ENCODE peak calls at places on chromosomes 2 and 18, in four cellular contexts. K, P, N and W are unnamed samples.

GRCh38 chr2:30410217-30410616 is 36.8 kb upstream of the LCLAT1 start:
- DNase-seq in K (no peak), N (no peak), P (no peak), W (peak)

GRCh38 chr2:230307485-230307884 is 19.5 kb upstream of the SP140L start:
- DNase-seq in K (no peak), P (no peak), N (no peak), W (no peak)

GRCh38 chr2:227115761-227116160 is 48.2 kb downstream of the COL4A4 start:
- DNase-seq in P (no peak), K (no peak), N (no peak), W (no peak)

GRCh38 chr2:133255363-133255762 is 312.9 kb downstream of the NCKAP5 start:
- DNase-seq in P (no peak), N (no peak), K (no peak), W (no peak)

GRCh38 chr2:10224734-10225133 is 78.0 kb upstream of the HPCAL1 start:
- DNase-seq in K (no peak), P (peak), N (no peak), W (no peak)

GRCh38 chr2:240379089-240379636 is 56.3 kb upstream of the GPC1 start:
- DNase-seq in P (no peak), N (no peak), K (no peak), W (no peak)

GRCh38 chr2:221546505-221547225 is 25.4 kb downstream of the EPHA4 start:
- DNase-seq in P (no peak), K (no peak), N (peak), W (no peak)

GRCh38 chr2:23270810-23271209 is 114.2 kb upstream of the KLHL29 start:
- DNase-seq in N (no peak), K (no peak), P (no peak), W (no peak)

GRCh38 chr2:59932341-59932740 is 621.1 kb downstream of the BCL11A start:
- DNase-seq in K (no peak), P (no peak), N (no peak), W (no peak)

GRCh38 chr2:230209422-230210051 is 10.2 kb downstream of the SP110 start:
- DNase-seq in P (no peak), K (no peak), N (no peak), W (no peak)

GRCh38 chr2:174485763-174486613 is 841 bp downstream of the GPR155 start:
- DNase-seq in K (no peak), P (no peak), N (no peak), W (no peak)

GRCh38 chr2:40363631-40364030 is 88.3 kb downstream of the SLC8A1 start:
- DNase-seq in P (no peak), N (no peak), K (peak), W (no peak)

GRCh38 chr2:70771446-70771845 is 3.4 kb upstream of the ADD2 start:
- DNase-seq in K (no peak), N (no peak), P (no peak), W (no peak)

GRCh38 chr2:124762388-124762787 is 737.3 kb downstream of the CNTNAP5 start:
- DNase-seq in K (no peak), P (no peak), N (no peak), W (no peak)

GRCh38 chr2:88448248-88448647 is 4.2 kb downstream of the FOXI3 start:
- DNase-seq in P (no peak), N (no peak), K (no peak), W (no peak)

GRCh38 chr2:192017844-192018243 is 171.0 kb upstream of the CAVIN2 start:
- DNase-seq in N (no peak), K (no peak), P (no peak), W (no peak)

GRCh38 chr2:38460313-38460712 is 83.2 kb upstream of the ATL2 start:
- DNase-seq in N (no peak), K (no peak), P (no peak), W (no peak)

GRCh38 chr2:237723613-237724012 is 75.0 kb upstream of the RBM44 start:
- DNase-seq in K (no peak), P (no peak), N (no peak), W (no peak)

GRCh38 chr2:170098626-170099312 is 79.2 kb upstream of the MYO3B start:
- DNase-seq in K (no peak), P (no peak), N (no peak), W (no peak)

GRCh38 chr2:102337012-102337411 is 18.6 kb upstream of the IL18R1 start:
- DNase-seq in N (no peak), P (no peak), K (no peak), W (no peak)

GRCh38 chr2:217325810-217326209 is 465.9 kb upstream of the TNP1 start:
- DNase-seq in K (no peak), N (no peak), P (no peak), W (no peak)

GRCh38 chr2:50694798-50695197 is 337.1 kb downstream of the NRXN1 start:
- DNase-seq in P (no peak), K (no peak), N (no peak), W (no peak)

GRCh38 chr18:30106356-30106755 is 936.2 kb downstream of the DSC3 start:
- DNase-seq in K (peak), N (no peak), P (no peak), W (no peak)

GRCh38 chr2:15773846-15774245 is 166.5 kb upstream of the MYCN start:
- DNase-seq in K (no peak), N (no peak), P (no peak), W (no peak)

GRCh38 chr2:71100195-71100964 is 29.6 kb downstream of the MCEE start:
- DNase-seq in P (peak), N (peak), K (peak), W (no peak)

GRCh38 chr2:44389895-44390294 is 28.1 kb downstream of the CAMKMT start:
- DNase-seq in N (no peak), P (no peak), K (no peak), W (no peak)
- TF ChIP-seq CTCF in N (peak), P (peak), K (peak), W (no peak)

DNA sequence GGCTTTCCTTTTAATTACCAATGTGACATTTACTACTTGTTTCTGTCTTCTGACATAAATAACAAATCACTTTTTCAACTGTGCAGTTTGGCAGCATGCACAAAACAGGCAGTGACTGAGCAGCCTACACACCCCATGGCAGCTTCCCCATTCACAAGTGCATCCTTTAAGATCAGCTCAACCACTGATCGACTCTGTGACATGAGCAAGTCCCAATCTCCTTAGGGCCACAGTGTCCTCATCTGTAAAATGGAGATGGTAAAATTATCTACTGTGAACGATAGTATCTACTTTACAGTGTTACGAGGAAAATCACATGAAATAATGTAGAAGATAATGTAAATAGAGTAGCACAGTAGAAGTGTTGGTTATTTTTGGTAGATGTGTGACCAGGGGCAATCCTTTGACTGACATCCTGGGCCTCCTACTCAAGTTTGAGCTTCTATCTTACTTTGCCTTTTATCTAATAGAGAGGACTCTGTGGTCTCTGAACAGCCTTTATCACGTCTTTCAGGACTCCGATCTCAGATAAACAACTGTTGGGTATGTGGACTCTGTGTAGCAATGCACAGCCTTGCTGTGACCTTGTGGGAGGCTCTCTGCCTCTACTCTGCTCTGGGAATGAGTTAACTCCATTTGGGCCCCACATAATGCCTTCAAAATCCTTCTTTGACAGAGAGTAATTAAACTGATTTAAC is 120.6 kb downstream of the PIGN start:
- DNase-seq in N (no peak), K (no peak), P (no peak), W (no peak)
- TF ChIP-seq CTCF in N (no peak), K (no peak), P (no peak), W (no peak)

DNA sequence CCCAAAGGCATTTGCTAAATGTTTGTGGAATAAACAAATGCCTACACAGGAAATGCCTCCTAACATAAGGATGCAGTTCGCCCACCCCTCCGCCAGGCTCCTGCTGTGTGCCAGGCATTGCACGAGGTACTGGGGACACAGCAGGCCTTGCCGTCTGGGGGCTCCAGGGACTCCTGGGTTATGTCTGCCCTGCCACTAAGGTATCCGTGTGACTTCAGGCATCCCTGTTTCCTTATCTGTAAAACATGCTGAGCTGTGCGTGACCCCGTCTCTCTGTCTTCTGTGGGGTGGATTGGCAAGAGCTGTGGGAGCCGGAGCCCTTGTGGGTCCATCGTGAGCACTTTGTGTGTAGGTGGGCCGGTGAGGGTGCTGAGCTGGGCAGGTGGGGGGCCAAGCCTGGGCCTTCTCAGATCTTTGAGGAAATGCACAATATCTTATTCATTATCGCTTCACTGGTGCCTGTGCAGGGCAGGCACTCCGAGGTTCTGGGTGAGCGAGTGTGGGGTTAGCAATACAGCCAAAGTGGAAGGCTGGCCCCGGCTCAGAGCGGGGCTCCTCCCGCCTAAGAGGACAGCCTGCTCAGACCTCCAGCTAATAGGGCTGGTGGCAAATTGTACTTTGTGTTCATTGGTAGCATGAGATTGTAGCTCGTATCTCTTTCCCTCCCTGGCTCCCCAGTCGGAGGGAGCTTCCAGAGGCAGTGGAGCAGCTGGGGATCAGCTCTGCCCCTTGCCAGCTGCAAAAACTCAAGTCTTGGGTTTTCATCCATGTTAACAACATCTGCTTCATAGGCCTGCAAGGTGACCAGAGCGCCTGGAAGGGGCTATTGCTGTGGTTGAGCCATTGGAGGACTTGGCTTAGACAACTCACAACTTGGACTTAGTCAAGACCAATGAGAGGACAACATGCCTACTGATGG is 126.8 kb downstream of the GLI2 start:
- DNase-seq in K (no peak), P (peak), N (no peak), W (no peak)
- TF ChIP-seq CTCF in K (peak), P (no peak), N (no peak), W (peak)

GRCh38 chr18:79736230-79736629 is 56.6 kb downstream of the CTDP1 start:
- DNase-seq in N (no peak), P (peak), K (no peak), W (no peak)

GRCh38 chr18:79737426-79737825 is 57.8 kb downstream of the CTDP1 start:
- DNase-seq in K (no peak), P (peak), N (no peak), W (no peak)

GRCh38 chr18:79738041-79738461 is 58.4 kb downstream of the CTDP1 start:
- DNase-seq in P (peak), N (no peak), K (no peak), W (no peak)

GRCh38 chr18:79735071-79735980 is 55.7 kb downstream of the CTDP1 start:
- DNase-seq in P (no peak), K (no peak), N (no peak), W (no peak)

DNA sequence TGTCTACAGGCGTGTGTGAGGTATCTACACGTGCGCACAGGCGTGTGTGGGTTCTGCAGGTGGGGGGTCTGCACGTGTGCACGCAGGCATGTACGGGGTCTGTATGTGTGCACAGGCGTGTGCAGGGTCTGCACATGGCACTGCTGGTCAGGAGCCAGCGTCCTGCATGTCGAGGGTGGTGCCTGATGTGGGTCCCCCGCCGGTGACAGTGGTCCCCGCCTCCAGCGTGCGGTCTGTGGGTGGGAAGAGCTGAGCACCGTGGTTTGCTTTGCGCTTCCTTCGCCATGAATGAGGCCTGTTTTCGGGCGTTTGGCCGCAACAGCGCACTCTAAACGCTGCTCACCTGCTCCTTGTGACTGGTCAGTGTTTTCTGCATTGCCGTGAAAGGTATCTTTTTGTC is 57.2 kb downstream of the CTDP1 start:
- DNase-seq in K (no peak), N (no peak), P (peak), W (no peak)
- TF ChIP-seq CTCF in K (no peak), N (no peak), P (no peak), W (no peak)

GRCh38 chr2:232597362-232598079 is 35.9 kb upstream of the EFHD1 start:
- DNase-seq in P (no peak), K (no peak), N (no peak), W (no peak)

GRCh38 chr2:232588031-232588430 is 37.5 kb downstream of the EIF4E2 start:
- DNase-seq in K (no peak), P (no peak), N (no peak), W (no peak)

GRCh38 chr2:232588680-232589585 is 38.4 kb downstream of the EIF4E2 start:
- DNase-seq in N (no peak), P (peak), K (peak), W (no peak)

GRCh38 chr2:232593931-232594330 is 39.5 kb upstream of the EFHD1 start:
- DNase-seq in N (no peak), K (no peak), P (no peak), W (no peak)

DNA sequence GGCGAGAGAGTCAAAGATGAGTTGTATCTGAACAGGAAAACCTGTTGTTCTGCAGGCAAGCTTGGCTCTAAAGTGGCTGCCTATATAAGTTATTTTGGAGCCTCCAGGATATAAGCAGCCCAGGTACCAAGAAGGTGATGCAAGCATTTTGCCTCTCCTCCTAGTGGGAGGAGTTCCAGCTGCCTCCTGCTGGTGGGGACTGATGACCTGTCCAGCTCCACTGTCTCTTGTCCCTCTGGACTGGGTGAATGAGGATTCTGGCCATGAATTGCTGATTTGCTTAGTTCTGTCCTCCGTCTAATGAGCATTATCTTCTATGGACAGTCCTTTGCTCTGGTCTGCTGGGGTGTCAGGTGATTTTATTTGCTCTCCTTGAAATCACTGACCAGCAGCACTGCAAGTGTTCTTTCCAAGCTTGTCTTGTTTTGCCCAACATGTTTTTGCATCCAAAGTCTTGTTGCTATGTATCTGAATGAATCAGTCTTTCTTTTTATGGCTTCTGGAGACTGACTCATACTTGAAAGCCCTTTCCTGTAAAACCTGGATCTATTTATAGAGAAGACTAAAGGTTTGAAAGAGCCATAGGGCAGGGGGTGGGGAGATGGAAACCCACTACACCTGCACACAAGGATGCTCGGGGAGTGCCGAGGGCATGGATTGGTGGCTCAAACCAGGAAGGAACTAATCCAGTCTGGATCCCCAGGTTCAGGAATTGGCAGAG is 40.6 kb upstream of the EFHD1 start:
- DNase-seq in K (peak), N (peak), P (no peak), W (peak)
- TF ChIP-seq CTCF in K (no peak), N (peak), P (no peak), W (peak)

GRCh38 chr2:212908031-212908430 is 243.4 kb downstream of the IKZF2 start:
- DNase-seq in K (no peak), P (no peak), N (no peak), W (no peak)
- TF ChIP-seq CTCF in K (no peak), P (no peak), N (no peak), W (no peak)

GRCh38 chr18:2354292-2354691 is 217.0 kb downstream of the METTL4 start:
- DNase-seq in N (no peak), P (no peak), K (no peak), W (no peak)

GRCh38 chr18:2348003-2348402 is 223.3 kb downstream of the METTL4 start:
- DNase-seq in K (no peak), N (no peak), P (no peak), W (no peak)

GRCh38 chr18:2356906-2357305 is 214.4 kb downstream of the METTL4 start:
- DNase-seq in K (no peak), N (no peak), P (no peak), W (no peak)

DNA sequence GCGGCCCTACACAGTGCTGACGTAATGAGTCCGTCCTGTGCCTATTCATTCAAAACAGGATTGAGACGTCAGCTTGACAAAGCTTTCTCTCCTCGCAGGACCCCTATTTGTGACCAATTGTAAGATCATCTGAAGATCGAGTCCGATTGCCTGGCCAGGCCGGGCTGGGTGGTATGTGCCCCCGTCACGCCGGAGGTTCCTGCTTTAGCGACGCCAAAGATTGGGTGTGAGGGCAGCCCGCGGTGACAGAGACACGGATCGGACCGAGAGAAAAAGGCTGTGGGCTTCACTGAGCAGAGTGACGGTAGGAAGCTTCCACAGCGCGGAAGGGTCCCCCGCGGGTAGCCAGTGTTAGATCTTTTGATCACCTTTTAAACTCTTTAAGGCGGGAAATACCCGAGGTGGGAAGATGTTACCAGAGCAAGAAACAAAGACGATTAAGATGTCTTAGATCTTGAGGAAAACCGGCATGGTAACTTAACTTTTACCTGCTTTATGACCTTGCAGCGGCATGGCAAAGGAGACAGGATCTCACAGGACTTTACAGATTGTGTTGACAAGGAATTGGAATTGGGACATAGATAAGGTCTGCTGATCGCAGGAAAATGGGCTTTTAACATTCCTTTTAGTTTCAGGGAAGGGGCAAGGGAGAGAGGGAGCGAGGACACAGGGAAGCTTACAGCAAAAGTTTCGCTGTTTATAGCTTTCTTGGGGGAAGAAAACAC is 220.0 kb downstream of the METTL4 start:
- DNase-seq in P (no peak), N (no peak), K (no peak), W (no peak)
- TF ChIP-seq CTCF in P (no peak), N (no peak), K (no peak), W (no peak)

GRCh38 chr18:32276896-32277295 is 87.1 kb downstream of the MEP1B start:
- DNase-seq in N (no peak), P (no peak), K (no peak), W (no peak)

GRCh38 chr18:32274307-32274706 is 84.5 kb downstream of the MEP1B start:
- DNase-seq in P (no peak), K (no peak), N (no peak), W (no peak)

GRCh38 chr18:32267463-32267862 is 77.6 kb downstream of the MEP1B start:
- DNase-seq in K (no peak), N (no peak), P (no peak), W (no peak)

GRCh38 chr18:32276256-32276655 is 86.4 kb downstream of the MEP1B start:
- DNase-seq in P (no peak), K (no peak), N (no peak), W (no peak)

DNA sequence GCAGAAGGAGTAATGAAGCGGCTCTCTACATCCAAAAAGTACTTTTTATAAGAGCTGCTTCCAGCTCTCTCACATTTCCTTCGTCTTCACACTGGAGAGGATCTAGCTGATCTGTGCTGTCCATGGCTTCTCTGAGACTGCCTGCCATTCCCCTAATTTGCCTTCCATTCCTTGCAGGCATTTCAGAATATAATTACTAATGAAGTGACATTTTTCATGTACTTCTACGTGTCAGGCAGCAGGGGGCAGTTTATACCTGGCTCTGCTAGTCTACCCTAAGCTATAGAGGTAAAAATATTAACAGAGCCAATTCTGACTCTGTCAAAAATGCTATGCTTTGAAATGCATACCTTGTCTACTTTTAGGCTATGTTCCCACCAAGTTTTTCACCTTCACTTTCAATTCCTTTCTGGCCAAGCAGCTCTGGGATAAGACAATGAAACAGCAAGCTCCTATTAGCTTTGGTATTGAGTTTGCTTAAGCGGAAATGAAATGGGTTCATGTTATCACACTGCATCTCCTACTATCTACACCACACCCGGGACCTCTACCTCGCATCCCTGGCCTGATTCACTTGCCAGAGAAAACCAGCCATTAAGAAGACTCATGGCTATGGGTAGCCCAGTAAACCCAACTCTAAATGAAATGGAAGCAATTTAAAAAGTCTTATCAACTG is 81.9 kb downstream of the MEP1B start:
- DNase-seq in K (peak), N (peak), P (no peak), W (peak)
- TF ChIP-seq CTCF in K (peak), N (peak), P (peak), W (peak)